ENCODE peak calls at places on chromosomes 3 and 15, in five cellular contexts. C is CD4-positive, alpha-beta T cell; E is NCI-H748 treated with DMSO at 0.1 percent for 48 hours; A is aorta; W is GM10248. N is an unnamed sample.

GRCh38 chr3:43317461-43318316 is 31.3 kb downstream of the SNRK start:
- DNase-seq in C (no peak), E (no peak), W (no peak), A (no peak), N (no peak)

GRCh38 chr3:50268703-50269451 is at the start of gene SEMA3B:
- DNase-seq in C (no peak), A (peak), W (no peak), E (no peak), N (no peak)

GRCh38 chr15:101288905-101289513 is 6.0 kb downstream of the SNRPA1 start:
- DNase-seq in C (no peak), W (no peak), E (peak), A (no peak), N (peak)

GRCh38 chr15:77482570-77482969 is 61.9 kb downstream of the HMG20A start:
- DNase-seq in W (no peak), C (no peak), E (no peak), A (no peak), N (no peak)

GRCh38 chr3:53324011-53324544 is 23.3 kb downstream of the DCP1A start:
- DNase-seq in C (no peak), W (no peak), E (no peak), A (no peak), N (no peak)

GRCh38 chr3:138942861-138943623 is 3.9 kb downstream of the FOXL2 start:
- DNase-seq in C (no peak), W (no peak), E (no peak), A (no peak), N (no peak)

GRCh38 chr3:50617096-50617791 is at the start of gene MAPKAPK3:
- DNase-seq in A (peak), C (no peak), W (no peak), E (peak), N (peak)

GRCh38 chr3:45659661-45660566 is 29.3 kb upstream of the SACM1L start:
- DNase-seq in C (peak), E (no peak), W (peak), A (peak), N (peak)

GRCh38 chr15:70277556-70277955 is 179.8 kb upstream of the TLE3 start:
- DNase-seq in A (peak), W (no peak), E (no peak), C (no peak), N (no peak)

GRCh38 chr3:174330303-174330702 is 528.8 kb upstream of the NAALADL2 start:
- DNase-seq in W (no peak), C (no peak), E (no peak), A (no peak), N (no peak)

GRCh38 chr3:117910820-117911524 is 1123.7 kb downstream of the IGSF11 start:
- DNase-seq in A (no peak), W (no peak), C (no peak), E (no peak), N (no peak)

GRCh38 chr15:81069909-81070308 is 64.2 kb upstream of the CFAP161 start:
- DNase-seq in C (no peak), E (no peak), W (no peak), A (no peak), N (no peak)

GRCh38 chr3:195040773-195041520 is 230.0 kb downstream of the XXYLT1 start:
- DNase-seq in C (no peak), A (no peak), E (no peak), W (no peak), N (no peak)

GRCh38 chr3:183613366-183614293 is 21.8 kb upstream of the KLHL24 start:
- DNase-seq in A (no peak), C (no peak), W (no peak), E (no peak), N (no peak)

GRCh38 chr3:4852780-4853748 is 126.2 kb upstream of the BHLHE40 start:
- DNase-seq in C (no peak), A (no peak), W (no peak), E (no peak), N (no peak)

GRCh38 chr3:171088984-171089754 is 62.6 kb upstream of the SLC2A2 start:
- DNase-seq in C (no peak), E (no peak), W (no peak), A (no peak), N (no peak)

GRCh38 chr3:194572944-194573491 is 60.2 kb downstream of the TMEM44 start:
- DNase-seq in C (no peak), A (no peak), E (no peak), W (no peak), N (no peak)

GRCh38 chr3:120855665-120856437 is 52.2 kb upstream of the STXBP5L start:
- DNase-seq in A (peak), W (no peak), E (no peak), C (no peak), N (no peak)

GRCh38 chr15:68821190-68821897 is 649 bp upstream of the ANP32A start:
- DNase-seq in W (no peak), E (peak), A (no peak), C (no peak), N (peak)

GRCh38 chr3:17233398-17233800 is 348.6 kb downstream of the PLCL2 start:
- DNase-seq in C (peak), A (no peak), W (peak), E (peak), N (peak)

GRCh38 chr15:47950447-47950846 is 170.3 kb upstream of the SLC24A5 start:
- DNase-seq in A (no peak), E (no peak), C (no peak), W (no peak), N (no peak)

GRCh38 chr15:31390029-31390428 is 63.4 kb downstream of the KLF13 start:
- DNase-seq in E (no peak), A (no peak), W (peak), C (no peak), N (no peak)

GRCh38 chr15:78306176-78306774 is 6.9 kb upstream of the SKIC8 start:
- DNase-seq in A (no peak), C (no peak), E (no peak), W (no peak), N (no peak)

GRCh38 chr15:64090527-64090926 is 3.1 kb downstream of the CIAO2A start:
- DNase-seq in C (no peak), W (peak), E (no peak), A (no peak), N (no peak)

GRCh38 chr3:124730129-124730919 is at the start of gene UMPS:
- DNase-seq in A (peak), C (peak), W (peak), E (peak), N (peak)

GRCh38 chr15:54772663-54773062 is 424.1 kb downstream of the RSL24D1 start:
- DNase-seq in E (no peak), A (no peak), C (no peak), W (no peak), N (no peak)

GRCh38 chr3:103919327-103919726 is 1447.4 kb upstream of the ALCAM start:
- DNase-seq in E (no peak), W (no peak), C (no peak), A (no peak), N (no peak)

GRCh38 chr3:159390656-159391055 is 588.8 kb downstream of the MFSD1 start:
- DNase-seq in A (no peak), W (no peak), E (no peak), C (no peak), N (no peak)

GRCh38 chr3:119681279-119681678 is 4.1 kb upstream of the COX17 start:
- DNase-seq in E (no peak), C (no peak), A (no peak), W (peak), N (peak)

GRCh38 chr15:98077186-98077585 is 116.7 kb downstream of the ARRDC4 start:
- DNase-seq in E (no peak), W (no peak), C (no peak), A (no peak), N (no peak)

GRCh38 chr3:81554348-81554747 is 207.1 kb downstream of the GBE1 start:
- DNase-seq in E (no peak), A (no peak), W (no peak), C (no peak), N (no peak)

GRCh38 chr3:61505197-61505596 is 56.2 kb upstream of the PTPRG start:
- DNase-seq in W (no peak), A (no peak), E (no peak), C (no peak), N (no peak)

GRCh38 chr15:61115679-61116078 is 113.4 kb downstream of the RORA start:
- DNase-seq in W (no peak), E (no peak), A (no peak), C (no peak), N (no peak)

GRCh38 chr3:188274249-188274915 is 120.4 kb downstream of the LPP start:
- DNase-seq in C (no peak), A (no peak), W (no peak), E (no peak), N (no peak)

GRCh38 chr15:43911235-43911661 is 84.4 kb downstream of the WDR76 start:
- DNase-seq in C (no peak), E (no peak), W (no peak), A (no peak), N (no peak)